ENCODE peak calls at places on chromosomes 6 and 20, in six cellular contexts. B is T-cell; Q is Right ventricle myocardium superior; A is activated naive CD4-positive, alpha-beta T cell treated with anti-CD3 and anti-CD28 coated beads, Interleukin-2, amount 50 U/mL, for 72 hours; L is upper lobe of left lung; G is naive thymus-derived CD4-positive, alpha-beta T cell. K is an unnamed sample.

GRCh38 chr6:162726997-162727346 is 594 bp downstream of the PRKN start:
- ATAC-seq in Q (peak), G (peak), A (no peak), L (no peak), B (no peak), K (peak)

GRCh38 chr6:2507016-2507415 is 243.7 kb downstream of the MYLK4 start:
- ATAC-seq in B (no peak), L (no peak), A (no peak), Q (no peak), G (no peak), K (no peak)

GRCh38 chr20:2672446-2672845 is 8.4 kb upstream of the IDH3B start:
- ATAC-seq in A (no peak), B (no peak), Q (no peak), G (no peak), L (no peak), K (no peak)

GRCh38 chr6:7147051-7147671 is 39.4 kb downstream of the RREB1 start:
- ATAC-seq in G (no peak), L (no peak), A (no peak), Q (no peak), B (no peak), K (no peak)

GRCh38 chr6:74277749-74278148 is 581.7 kb downstream of the CD109 start:
- ATAC-seq in G (no peak), A (no peak), L (no peak), Q (peak), B (no peak), K (no peak)

GRCh38 chr6:51855310-51856082 is 231.9 kb downstream of the PKHD1 start:
- ATAC-seq in A (no peak), L (no peak), B (no peak), Q (no peak), G (no peak), K (no peak)

GRCh38 chr6:21309791-21310190 is 283.8 kb upstream of the SOX4 start:
- ATAC-seq in Q (no peak), G (no peak), A (no peak), B (no peak), L (no peak), K (no peak)

GRCh38 chr6:13478525-13478962 is 8.9 kb downstream of the GFOD1 start:
- ATAC-seq in L (no peak), Q (no peak), G (peak), A (no peak), B (no peak), K (no peak)

GRCh38 chr20:59895908-59896307 is 37.5 kb downstream of the SYCP2 start:
- ATAC-seq in L (no peak), A (no peak), G (no peak), B (no peak), Q (peak), K (no peak)

K was measured in gastroesophageal sphincter.